ENCODE peak calls at places on chromosomes 6 and 20, in five cellular contexts. W is IMR-90, H is GOT3, K is nephron progenitor cell, R is left lung. F is an unnamed sample.

GRCh38 chr6:10411131-10411914 is 3.6 kb downstream of the TFAP2A start:
- DNase-seq in W (no peak), H (no peak), K (peak; percentile 24), R (no peak), F (no peak)

GRCh38 chr6:39882567-39882953 is 51.7 kb downstream of the MOCS1 start:
- DNase-seq in W (peak; percentile 98), H (no peak), K (no peak), R (no peak), F (peak; percentile 98)

GRCh38 chr20:25532015-25532751 is 53.1 kb downstream of the NINL start:
- DNase-seq in W (no peak), H (no peak), K (no peak), R (no peak), F (no peak)

GRCh38 chr20:11935754-11936551 is 18.3 kb downstream of the BTBD3 start:
- DNase-seq in W (no peak), H (no peak), K (no peak), R (no peak), F (no peak)

GRCh38 chr6:167200806-167201205 is 43.0 kb upstream of the GPR31 start:
- DNase-seq in W (no peak), H (no peak), K (no peak), R (no peak), F (no peak)

GRCh38 chr6:20117474-20117873 is 94.8 kb downstream of the MBOAT1 start:
- DNase-seq in W (peak; percentile 19), H (no peak), K (no peak), R (no peak), F (no peak)

GRCh38 chr6:7621761-7622160 is 31.8 kb downstream of the SNRNP48 start:
- DNase-seq in W (peak; percentile 35), H (no peak), K (no peak), R (no peak), F (peak; percentile 31)

GRCh38 chr20:38499366-38499765 is 26.7 kb downstream of the RALGAPB start:
- DNase-seq in W (no peak), H (no peak), K (no peak), R (no peak), F (no peak)

GRCh38 chr20:57680934-57681914 is 28.6 kb downstream of the PMEPA1 start:
- DNase-seq in W (no peak), H (no peak), K (no peak), R (no peak), F (no peak)

GRCh38 chr6:150294713-150295112 is 74.1 kb upstream of the IYD start:
- DNase-seq in W (no peak), H (no peak), K (no peak), R (no peak), F (no peak)

GRCh38 chr20:4962257-4962855 is 39.0 kb downstream of the SLC23A2 start:
- DNase-seq in W (no peak), H (no peak), K (no peak), R (no peak), F (no peak)

F was measured in choroid plexus epithelial cell.